ENCODE peak calls at places on chromosomes 3 and 15, in six cellular contexts. Q is small intestine, U is ovary, X is tibial artery, Y is Caco-2, M is upper lobe of right lung. R is an unnamed sample.

GRCh38 chr3:11230125-11230524 is 42.1 kb upstream of the ATG7 start:
- DNase-seq in Q (peak; percentile 23), U (no peak), X (no peak), Y (no peak), M (no peak), R (no peak)

GRCh38 chr3:78823859-78824258 is 943.9 kb downstream of the ROBO1 start:
- DNase-seq in Q (peak; percentile 1), U (no peak), X (no peak), Y (peak; percentile 18), M (no peak), R (no peak)

GRCh38 chr3:179819379-179819778 is 166.5 kb downstream of the USP13 start:
- DNase-seq in Q (no peak), U (no peak), X (peak; percentile 49), Y (no peak), M (no peak), R (no peak)

GRCh38 chr3:136255672-136256406 is 5.7 kb downstream of the PCCB start:
- DNase-seq in Q (peak; percentile 94), U (no peak), X (no peak), Y (no peak), M (no peak), R (no peak)

GRCh38 chr15:73858062-73858461 is 15.3 kb upstream of the TBC1D21 start:
- DNase-seq in Q (no peak), U (no peak), X (no peak), Y (no peak), M (no peak), R (no peak)

GRCh38 chr15:60760646-60761504 is 281.9 kb upstream of the ICE2 start:
- DNase-seq in Q (no peak), U (no peak), X (no peak), Y (no peak), M (no peak), R (no peak)

GRCh38 chr3:133277813-133278212 is 122.0 kb upstream of the BFSP2 start:
- DNase-seq in Q (no peak), U (no peak), X (no peak), Y (no peak), M (no peak), R (no peak)

GRCh38 chr15:67303490-67304363 is 49.1 kb downstream of the IQCH start:
- DNase-seq in Q (peak; percentile 56), U (no peak), X (no peak), Y (peak; percentile 38), M (no peak), R (peak; percentile 33)

GRCh38 chr15:74906450-74907276 is at the start of gene FAM219B:
- DNase-seq in Q (peak; percentile 89), U (peak; percentile 90), X (peak; percentile 93), Y (peak; percentile 93), M (peak; percentile 98), R (peak; percentile 92)

GRCh38 chr3:58386966-58387365 is 46.7 kb downstream of the PDHB start:
- DNase-seq in Q (no peak), U (no peak), X (peak; percentile 39), Y (no peak), M (no peak), R (peak; percentile 26)

GRCh38 chr15:64133619-64134018 is 17.9 kb upstream of the SNX22 start:
- DNase-seq in Q (no peak), U (no peak), X (no peak), Y (no peak), M (no peak), R (no peak)

GRCh38 chr15:30956216-30956803 is 35.1 kb downstream of the MTMR10 start:
- DNase-seq in Q (peak; percentile 8), U (no peak), X (no peak), Y (peak; percentile 75), M (no peak), R (no peak)

GRCh38 chr15:77508541-77509505 is 88.1 kb downstream of the HMG20A start:
- DNase-seq in Q (no peak), U (no peak), X (peak; percentile 75), Y (no peak), M (peak; percentile 70), R (peak; percentile 43)

GRCh38 chr15:77506311-77507150 is 85.8 kb downstream of the HMG20A start:
- DNase-seq in Q (peak; percentile 54), U (peak; percentile 66), X (peak; percentile 54), Y (no peak), M (peak; percentile 83), R (peak; percentile 40)

GRCh38 chr15:77505556-77505955 is 84.9 kb downstream of the HMG20A start:
- DNase-seq in Q (no peak), U (no peak), X (no peak), Y (no peak), M (no peak), R (no peak)

GRCh38 chr15:77507911-77508310 is 87.2 kb downstream of the HMG20A start:
- DNase-seq in Q (peak; percentile 39), U (peak; percentile 37), X (peak; percentile 43), Y (no peak), M (no peak), R (peak; percentile 37)

GRCh38 chr15:77507151-77507847 is 86.6 kb downstream of the HMG20A start:
- DNase-seq in Q (peak; percentile 62), U (peak; percentile 53), X (peak; percentile 63), Y (no peak), M (peak; percentile 76), R (no peak)
- H3K4me1 ChIP-seq in Q (peaks cover 9% of the 10 kb centered on the region), U (peaks cover 19% of the 10 kb centered on the region), X (peaks cover 42% of the 10 kb centered on the region), Y (peaks cover 14% of the 10 kb centered on the region), M (peaks cover 39% of the 10 kb centered on the region), R (no peaks in the 10 kb centered on the region)

DNA sequence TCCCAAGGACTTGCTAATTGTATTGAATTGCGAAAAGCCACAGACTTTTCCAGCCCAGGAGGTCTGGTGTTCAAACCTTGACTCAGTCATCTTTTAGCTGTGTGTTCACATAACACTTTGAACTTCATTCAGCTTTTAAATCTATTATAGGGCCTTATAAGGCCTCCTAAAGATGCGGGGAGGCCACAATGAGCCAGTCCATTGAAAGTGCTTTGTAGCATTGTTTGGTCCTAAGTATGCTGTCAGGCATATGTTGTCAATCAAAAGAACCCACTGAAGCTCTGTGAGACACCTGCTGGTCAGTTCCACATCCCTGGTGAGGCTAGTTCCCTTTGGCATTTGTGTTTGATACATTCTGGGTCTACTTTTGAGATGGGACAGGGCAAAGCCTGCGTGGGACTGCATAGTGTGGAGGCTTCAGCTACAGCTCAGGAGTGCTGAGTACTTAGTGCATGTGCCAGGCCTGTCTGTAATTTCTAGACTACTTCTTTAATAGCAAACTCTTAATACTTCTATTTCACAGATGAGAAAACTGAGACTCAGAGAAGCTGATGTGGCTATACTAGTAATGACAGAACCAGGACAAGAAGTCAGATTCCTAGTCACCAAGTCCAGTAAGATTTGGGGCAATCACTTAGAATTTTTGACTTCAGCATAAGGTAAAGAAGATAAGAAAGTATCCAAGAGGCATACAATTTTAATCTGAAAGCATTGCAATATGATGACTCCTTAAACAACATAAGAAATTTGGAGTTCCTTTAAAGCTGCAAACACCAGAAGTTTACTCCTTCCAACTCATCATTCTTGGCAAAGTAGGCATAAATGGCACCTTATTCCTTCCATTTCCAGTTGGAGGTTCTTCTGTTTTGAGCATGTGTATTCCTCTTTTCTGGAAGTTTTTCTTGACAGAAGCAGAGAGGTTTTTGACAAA is 213.0 kb downstream of the PDCD6IP start:
- DNase-seq in Q (no peak), U (no peak), X (no peak), Y (peak; percentile 37), M (no peak), R (no peak)
- H3K4me1 ChIP-seq in Q (no peaks in the 10 kb centered on the region), U (no peaks in the 10 kb centered on the region), X (no peaks in the 10 kb centered on the region), Y (peaks cover 49% of the 10 kb centered on the region), M (peaks cover 5% of the 10 kb centered on the region), R (no peaks in the 10 kb centered on the region)

GRCh38 chr3:55974421-55974820 is 487.3 kb upstream of the WNT5A start:
- DNase-seq in Q (no peak), U (no peak), X (no peak), Y (no peak), M (no peak), R (no peak)
- H3K4me1 ChIP-seq in Q (no peaks in the 10 kb centered on the region), U (no peaks in the 10 kb centered on the region), X (no peaks in the 10 kb centered on the region), Y (no peaks in the 10 kb centered on the region), M (no peaks in the 10 kb centered on the region), R (no peaks in the 10 kb centered on the region)

GRCh38 chr15:90545095-90545494 is 15.4 kb downstream of the CRTC3 start:
- DNase-seq in Q (no peak), U (no peak), X (no peak), Y (no peak), M (no peak), R (no peak)
- H3K4me1 ChIP-seq in Q (no peaks in the 10 kb centered on the region), U (no peaks in the 10 kb centered on the region), X (peaks cover 3% of the 10 kb centered on the region), Y (no peaks in the 10 kb centered on the region), M (no peaks in the 10 kb centered on the region), R (no peaks in the 10 kb centered on the region)

GRCh38 chr3:120766576-120766975 is 24.0 kb downstream of the GTF2E1 start:
- DNase-seq in Q (no peak), U (no peak), X (no peak), Y (no peak), M (no peak), R (no peak)

GRCh38 chr3:120762575-120762974 is 20.0 kb downstream of the GTF2E1 start:
- DNase-seq in Q (no peak), U (no peak), X (no peak), Y (no peak), M (no peak), R (no peak)

GRCh38 chr3:120764206-120764605 is 21.7 kb downstream of the GTF2E1 start:
- DNase-seq in Q (no peak), U (no peak), X (no peak), Y (no peak), M (no peak), R (no peak)

GRCh38 chr3:120765830-120766511 is 23.4 kb downstream of the GTF2E1 start:
- DNase-seq in Q (no peak), U (no peak), X (no peak), Y (no peak), M (no peak), R (no peak)

GRCh38 chr3:120763601-120764000 is 21.1 kb downstream of the GTF2E1 start:
- DNase-seq in Q (no peak), U (no peak), X (no peak), Y (no peak), M (no peak), R (no peak)
- H3K4me1 ChIP-seq in Q (no peaks in the 10 kb centered on the region), U (peaks cover 4% of the 10 kb centered on the region), X (no peaks in the 10 kb centered on the region), Y (peaks cover 6% of the 10 kb centered on the region), M (peaks cover 14% of the 10 kb centered on the region), R (no peaks in the 10 kb centered on the region)

GRCh38 chr15:98263787-98264186 is 303.3 kb downstream of the ARRDC4 start:
- DNase-seq in Q (no peak), U (no peak), X (no peak), Y (no peak), M (no peak), R (no peak)
- H3K4me1 ChIP-seq in Q (no peaks in the 10 kb centered on the region), U (no peaks in the 10 kb centered on the region), X (no peaks in the 10 kb centered on the region), Y (no peaks in the 10 kb centered on the region), M (no peaks in the 10 kb centered on the region), R (no peaks in the 10 kb centered on the region)

R was measured in uterus.